ENCODE peak calls at places on chromosomes 4 and X, in ten cellular contexts. D is tibial nerve, W is spleen, R is sigmoid colon, C is Peyer's patch, O is HCT116, Y is esophagus muscularis mucosa, A is IMR-90, V is adrenal gland, S is right lobe of liver. X is an unnamed sample.

GRCh38 chr4:139191373-139191772 is 14.4 kb upstream of the ELF2 start:
- DNase-seq in R (no peak), O (no peak), S (no peak), C (no peak), W (no peak), V (no peak), D (no peak), A (no peak), Y (no peak), X (no peak)

GRCh38 chr4:155950461-155950860 is 3.2 kb downstream of the CTSO start:
- DNase-seq in C (no peak), A (no peak), R (no peak), D (no peak), S (no peak), O (no peak), Y (no peak), W (no peak), V (no peak), X (no peak)

GRCh38 chr4:186643501-186644315 is 79.9 kb downstream of the FAT1 start:
- DNase-seq in R (no peak), Y (no peak), D (no peak), S (no peak), A (peak; percentile 89), O (no peak), C (no peak), W (no peak), V (no peak), X (no peak)

GRCh38 chr4:52979020-52979419 is 116.9 kb downstream of the RASL11B start:
- DNase-seq in Y (no peak), V (no peak), O (peak; percentile 3), C (no peak), A (no peak), S (no peak), W (no peak), D (no peak), R (no peak), X (no peak)

GRCh38 chrX:70022608-70023007 is 27.1 kb downstream of the AWAT2 start:
- DNase-seq in R (no peak), A (no peak), W (no peak), S (no peak), Y (no peak), C (no peak), V (no peak), O (no peak), D (no peak), X (no peak)

GRCh38 chr4:185244763-185245162 is 35.4 kb downstream of the SNX25 start:
- DNase-seq in V (no peak), R (no peak), A (no peak), Y (no peak), O (no peak), W (no peak), D (no peak), S (no peak), C (no peak), X (no peak)

GRCh38 chr4:68316193-68316969 is 33.5 kb downstream of the YTHDC1 start:
- DNase-seq in A (no peak), Y (no peak), D (no peak), O (no peak), C (no peak), S (no peak), R (no peak), W (no peak), V (no peak), X (no peak)

GRCh38 chr4:105057370-105058096 is 89.1 kb upstream of the TET2 start:
- DNase-seq in O (no peak), V (peak; percentile 2), D (no peak), W (no peak), C (no peak), A (no peak), S (no peak), R (no peak), Y (no peak), X (no peak)

GRCh38 chr4:142721187-142721586 is 124.9 kb downstream of the INPP4B start:
- DNase-seq in O (no peak), Y (no peak), S (no peak), C (no peak), A (peak; percentile 10), W (no peak), R (no peak), V (no peak), D (no peak), X (no peak)

DNA sequence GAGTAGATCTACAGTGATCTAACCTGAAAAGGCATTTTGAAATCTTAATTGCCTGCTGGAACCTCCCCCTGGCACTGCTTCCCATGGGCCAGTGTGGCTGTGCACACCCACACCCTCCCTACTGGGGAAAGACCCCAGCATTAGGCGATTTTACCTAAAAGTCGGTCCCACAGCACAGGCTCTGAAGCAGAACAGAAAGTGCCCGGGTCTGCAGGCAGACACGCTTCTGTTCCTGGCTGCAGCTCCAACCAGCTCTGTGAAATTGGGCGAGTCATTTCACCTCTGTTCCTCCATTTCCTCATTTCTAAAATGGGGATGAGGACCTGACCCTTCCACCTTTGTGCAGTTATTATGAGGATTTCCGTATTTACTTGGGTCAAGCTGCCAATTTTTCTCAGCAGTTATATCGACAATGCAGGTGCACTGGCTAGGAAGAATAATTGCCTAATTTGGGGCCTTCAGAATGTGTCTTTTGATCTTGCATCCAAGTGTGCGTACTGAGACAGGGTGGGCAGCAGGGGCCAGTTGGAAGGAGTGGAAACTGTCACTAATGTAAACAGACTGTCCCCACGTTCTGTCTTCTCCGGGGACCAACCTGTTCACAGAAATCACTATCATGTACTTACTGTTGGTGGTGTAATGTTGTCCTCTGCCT is 7.1 kb downstream of the KLF3 start:
- DNase-seq in S (peak; percentile 40), R (no peak), Y (no peak), C (no peak), A (no peak), O (no peak), D (no peak), V (no peak), W (no peak), X (no peak)
- TF ChIP-seq POLR2A in S (peak; percentile 46), R (no peak), Y (no peak), C (no peak), A (no peak), O (no peak), D (no peak), V (peak; percentile 17), W (no peak), X (no peak)

GRCh38 chr4:15673337-15673736 is 8.3 kb upstream of the FAM200B start:
- DNase-seq in V (no peak), R (no peak), D (no peak), Y (no peak), O (no peak), S (no peak), W (no peak), A (no peak), C (no peak), X (no peak)
- H3K4me1 ChIP-seq in V (no peaks in the 10 kb centered on the region), R (no peaks in the 10 kb centered on the region), D (no peaks in the 10 kb centered on the region), Y (no peaks in the 10 kb centered on the region), O (peaks cover 12% of the 10 kb centered on the region), S (no peaks in the 10 kb centered on the region), W (no peaks in the 10 kb centered on the region), A (peaks cover 6% of the 10 kb centered on the region), C (no peaks in the 10 kb centered on the region), X (no peaks in the 10 kb centered on the region)

GRCh38 chr4:125749354-125749753 is 434.6 kb downstream of the FAT4 start:
- DNase-seq in R (no peak), W (no peak), O (no peak), Y (no peak), S (no peak), D (no peak), V (no peak), C (no peak), A (no peak), X (no peak)

GRCh38 chr4:125750399-125750798 is 435.6 kb downstream of the FAT4 start:
- DNase-seq in V (no peak), A (peak; percentile 11), R (no peak), W (no peak), D (no peak), S (no peak), Y (no peak), O (no peak), C (no peak), X (no peak)

DNA sequence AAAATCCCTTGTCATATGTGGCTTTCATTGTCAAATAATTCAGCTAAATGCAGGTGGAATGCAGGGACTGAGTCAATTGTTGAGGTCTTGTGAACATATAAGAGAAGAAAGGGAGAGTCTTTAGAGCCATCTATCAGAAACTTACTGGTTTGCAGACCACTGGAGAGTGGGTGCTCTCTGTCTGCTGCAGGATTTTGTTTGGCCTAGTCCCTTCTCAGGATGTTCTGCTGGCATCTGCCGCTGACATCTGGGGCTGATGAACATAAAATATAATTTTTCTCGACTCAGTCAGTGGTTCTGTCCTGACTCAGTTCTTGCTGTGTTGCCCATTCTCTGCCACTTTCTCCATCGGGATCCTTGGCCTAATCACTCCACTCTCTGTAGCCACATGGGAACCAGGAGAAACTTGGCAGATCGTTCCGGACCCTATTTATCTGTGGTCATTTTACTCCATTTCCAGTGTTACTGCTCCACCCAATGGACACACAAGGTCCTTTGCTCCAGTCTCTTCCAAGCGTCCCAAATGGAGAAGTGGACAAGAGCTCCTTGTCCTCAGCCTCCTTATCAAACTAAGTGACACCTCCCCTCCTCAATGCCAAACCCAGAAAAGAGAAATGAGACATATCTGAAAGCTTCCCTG is 436.2 kb downstream of the FAT4 start:
- DNase-seq in V (peak; percentile 9), O (no peak), R (no peak), C (no peak), W (no peak), A (peak; percentile 54), Y (no peak), S (no peak), D (peak; percentile 10), X (peak; percentile 21)
- TF ChIP-seq CTCF in V (peak; percentile 27), O (peak; percentile 13), R (peak; percentile 20), C (peak; percentile 8), W (no peak), A (peak; percentile 48), Y (peak; percentile 23), S (peak; percentile 45), D (no peak), X (peak; percentile 24)

GRCh38 chr4:154743683-154744340 is at the start of gene LRAT:
- DNase-seq in Y (no peak), S (peak; percentile 57), A (no peak), O (peak; percentile 54), V (peak; percentile 20), W (peak; percentile 75), D (no peak), C (peak; percentile 92), R (peak; percentile 73), X (no peak)
- TF ChIP-seq POLR2A in Y (no peak), S (no peak), A (no peak), O (no peak), V (no peak), W (no peak), D (no peak), C (peak; percentile 49), R (no peak), X (no peak)

X was measured in ovary.